ENCODE peak calls at places on chromosomes 3 and 15, in nine cellular contexts. T, S, W, Q, V, K, R, A and X are unnamed samples.

GRCh38 chr15:66704019-66704782 is 2.2 kb downstream of the SMAD6 start:
- DNase-seq in T (no peak), S (no peak), W (no peak), Q (no peak), V (no peak), K (peak; percentile 55), R (no peak), A (no peak), X (no peak)

GRCh38 chr15:69730281-69731235 is 277.9 kb downstream of the RPLP1 start:
- DNase-seq in T (no peak), S (peak; percentile 26), W (no peak), Q (no peak), V (peak; percentile 27), K (no peak), R (no peak), A (no peak), X (no peak)

GRCh38 chr3:18189651-18190050 is 235.5 kb downstream of the SATB1 start:
- DNase-seq in T (no peak), S (peak; percentile 25), W (no peak), Q (peak; percentile 81), V (no peak), K (no peak), R (no peak), A (no peak), X (peak; percentile 6)

GRCh38 chr3:48151058-48151806 is 37.0 kb downstream of the CDC25A start:
- DNase-seq in T (peak; percentile 57), S (peak; percentile 86), W (peak; percentile 90), Q (peak; percentile 90), V (peak; percentile 88), K (peak; percentile 80), R (peak; percentile 91), A (peak; percentile 84), X (peak; percentile 84)

GRCh38 chr3:57855281-57855680 is 99.2 kb downstream of the SLMAP start:
- DNase-seq in T (no peak), S (peak; percentile 64), W (no peak), Q (peak; percentile 62), V (peak; percentile 13), K (no peak), R (no peak), A (no peak), X (no peak)

GRCh38 chr15:68272797-68273271 is 4.7 kb upstream of the FEM1B start:
- DNase-seq in T (no peak), S (peak; percentile 89), W (no peak), Q (peak; percentile 64), V (peak; percentile 76), K (no peak), R (no peak), A (no peak), X (no peak)

GRCh38 chr3:119934250-119934649 is 152.3 kb downstream of the NR1I2 start:
- DNase-seq in T (no peak), S (no peak), W (no peak), Q (no peak), V (no peak), K (no peak), R (no peak), A (no peak), X (no peak)

GRCh38 chr15:69244798-69245197 is 53.9 kb upstream of the PAQR5 start:
- DNase-seq in T (no peak), S (no peak), W (no peak), Q (no peak), V (no peak), K (no peak), R (no peak), A (no peak), X (no peak)

GRCh38 chr3:83523470-83524073 is 1435.2 kb upstream of the CADM2 start:
- DNase-seq in T (no peak), S (peak; percentile 53), W (peak; percentile 72), Q (peak; percentile 46), V (peak; percentile 59), K (no peak), R (no peak), A (no peak), X (peak; percentile 25)

GRCh38 chr15:40456299-40456712 is 14.5 kb upstream of the CHST14 start:
- DNase-seq in T (no peak), S (no peak), W (no peak), Q (no peak), V (no peak), K (no peak), R (peak; percentile 73), A (no peak), X (no peak)

GRCh38 chr3:46897031-46897430 is 19.5 kb downstream of the PTH1R start:
- DNase-seq in T (no peak), S (no peak), W (no peak), Q (no peak), V (no peak), K (no peak), R (peak; percentile 26), A (peak; percentile 35), X (no peak)

GRCh38 chr3:170258105-170258487 is 35.9 kb downstream of the PRKCI start:
- DNase-seq in T (no peak), S (no peak), W (no peak), Q (no peak), V (no peak), K (no peak), R (no peak), A (no peak), X (no peak)

GRCh38 chr15:31488437-31489204 is 162.0 kb downstream of the KLF13 start:
- DNase-seq in T (peak; percentile 33), S (peak; percentile 96), W (peak; percentile 53), Q (peak; percentile 95), V (peak; percentile 94), K (peak; percentile 82), R (no peak), A (peak; percentile 91), X (peak; percentile 92)

GRCh38 chr3:71872256-71872655 is 87.3 kb upstream of the PROK2 start:
- DNase-seq in T (no peak), S (no peak), W (no peak), Q (peak; percentile 12), V (no peak), K (no peak), R (no peak), A (no peak), X (no peak)

GRCh38 chr15:62338497-62338896 is 173.4 kb upstream of the C2CD4B start:
- DNase-seq in T (no peak), S (no peak), W (no peak), Q (no peak), V (no peak), K (no peak), R (no peak), A (no peak), X (no peak)

GRCh38 chr3:35965908-35966307 is 326.6 kb downstream of the ARPP21 start:
- DNase-seq in T (no peak), S (peak; percentile 65), W (no peak), Q (peak; percentile 68), V (peak; percentile 70), K (no peak), R (no peak), A (no peak), X (peak; percentile 46)

GRCh38 chr3:46846624-46847542 is 16.4 kb downstream of the MYL3 start:
- DNase-seq in T (no peak), S (no peak), W (no peak), Q (no peak), V (no peak), K (no peak), R (peak; percentile 63), A (peak; percentile 64), X (no peak)

GRCh38 chr15:48392356-48392755 is 61.1 kb downstream of the DUT start:
- DNase-seq in T (no peak), S (no peak), W (no peak), Q (peak; percentile 69), V (peak; percentile 85), K (no peak), R (no peak), A (peak; percentile 77), X (no peak)

GRCh38 chr3:7503431-7503830 is 642.5 kb downstream of the GRM7 start:
- DNase-seq in T (no peak), S (no peak), W (no peak), Q (no peak), V (no peak), K (no peak), R (no peak), A (no peak), X (no peak)
- TF ChIP-seq CTCF in T (no peak), S (no peak), W (no peak), Q (no peak), V (no peak), K (no peak), R (no peak), A (no peak), X (no peak)

DNA sequence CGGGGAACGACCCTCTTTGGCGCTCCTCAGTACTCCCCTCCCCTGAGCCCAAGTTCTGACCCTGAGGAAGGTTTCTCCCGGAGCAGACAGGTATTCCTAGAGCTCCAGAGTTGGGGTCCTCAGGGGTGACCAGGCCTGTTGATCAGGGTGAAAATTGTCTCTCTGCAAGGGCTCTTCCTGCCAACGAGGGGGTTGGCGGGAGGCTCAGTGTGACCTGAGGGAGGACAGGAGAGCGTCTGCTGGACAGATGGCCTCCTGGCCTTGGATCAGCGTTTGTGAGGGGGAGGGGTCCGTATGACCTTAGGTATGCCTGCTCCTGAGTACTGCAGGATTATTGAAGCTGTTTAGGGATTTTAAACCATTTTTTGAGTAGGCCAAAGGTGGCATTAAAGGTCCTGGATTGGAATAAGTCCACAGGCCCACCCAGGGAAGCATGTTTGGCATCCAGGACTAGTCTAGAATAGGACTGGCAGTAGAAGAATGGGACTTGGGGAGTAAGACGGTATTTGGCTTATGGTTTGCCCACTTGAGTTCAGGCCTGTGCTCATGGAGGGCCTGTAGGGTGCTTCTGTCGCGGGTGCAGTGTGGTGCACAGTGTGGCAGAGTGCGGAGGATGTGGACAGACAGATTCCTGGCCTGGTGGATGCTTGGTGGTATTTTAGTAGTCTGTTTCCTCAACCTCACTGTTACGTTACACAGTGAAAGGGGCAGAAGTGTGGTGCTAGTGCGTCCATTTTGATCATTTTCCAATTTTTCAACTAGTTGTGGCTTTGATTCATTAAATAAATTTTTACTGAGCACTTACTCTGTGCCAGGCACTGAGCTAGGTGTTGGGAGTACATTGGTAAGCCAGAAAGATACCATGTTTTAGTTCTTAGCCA is 959 bp downstream of the ZNF592 start:
- DNase-seq in T (peak; percentile 61), S (peak; percentile 44), W (peak; percentile 20), Q (peak; percentile 22), V (peak; percentile 40), K (peak; percentile 62), R (peak; percentile 67), A (peak; percentile 66), X (peak; percentile 78)
- TF ChIP-seq CTCF in T (no peak), S (peak; percentile 12), W (no peak), Q (no peak), V (peak; percentile 8), K (no peak), R (no peak), A (no peak), X (no peak)

GRCh38 chr15:42800731-42801474 is 64.0 kb upstream of the CDAN1 start:
- DNase-seq in T (no peak), S (no peak), W (peak; percentile 67), Q (no peak), V (no peak), K (no peak), R (peak; percentile 27), A (no peak), X (no peak)
- TF ChIP-seq CTCF in T (no peak), S (no peak), W (no peak), Q (no peak), V (peak; percentile 19), K (no peak), R (no peak), A (no peak), X (peak; percentile 33)

DNA sequence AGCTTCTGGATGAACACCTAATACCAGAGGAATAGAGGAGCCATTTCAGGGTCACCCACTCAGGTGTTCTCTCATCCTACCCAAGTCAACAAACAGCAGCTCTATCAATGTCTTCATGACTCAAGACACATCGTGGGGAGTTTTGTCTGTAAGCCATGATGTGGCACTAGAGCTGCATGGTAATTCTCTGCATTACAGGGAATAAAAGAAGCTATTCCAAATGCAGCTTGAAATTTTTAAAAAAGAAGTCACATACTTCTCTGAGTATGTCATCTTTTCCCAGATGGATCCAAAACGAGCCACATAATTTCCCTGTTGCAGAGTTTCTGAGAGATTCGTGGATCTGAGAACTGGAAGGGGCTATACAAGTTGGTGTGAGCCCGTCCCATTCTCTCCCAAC is 6.1 kb upstream of the THSD4 start:
- DNase-seq in T (no peak), S (peak; percentile 64), W (no peak), Q (peak; percentile 69), V (peak; percentile 62), K (no peak), R (no peak), A (no peak), X (no peak)
- TF ChIP-seq CTCF in T (no peak), S (peak; percentile 19), W (no peak), Q (peak; percentile 24), V (peak; percentile 20), K (no peak), R (no peak), A (peak; percentile 17), X (peak; percentile 50)